ENCODE peak calls at places on chromosomes 7 and 10, in eight cellular contexts. J is HL-60; F is esophagus squamous epithelium; A is adrenal gland; M is endothelial cell; R is neural progenitor cell; Q is mesothelial cell of epicardium; O is CD8-positive, alpha-beta T cell. Y is an unnamed sample.
A peak's percentile ranks its signal among the peaks of the same experiment; 100 is the strongest.

GRCh38 chr10:32893431-32893830 is 64.6 kb downstream of the ITGB1 start:
- DNase-seq in Q (no peak), F (no peak), R (peak; percentile 52), M (no peak), J (no peak), O (no peak), A (no peak), Y (no peak)

GRCh38 chr7:13946181-13946580 is 43.3 kb downstream of the ETV1 start:
- DNase-seq in A (no peak), O (no peak), R (no peak), J (no peak), M (no peak), Q (no peak), F (no peak), Y (peak; percentile 78)

GRCh38 chr10:125112697-125113494 is 47.5 kb downstream of the CTBP2 start:
- DNase-seq in J (no peak), O (no peak), M (no peak), R (no peak), Q (no peak), A (no peak), F (no peak), Y (peak; percentile 39)

GRCh38 chr7:147911224-147911623 is 679.3 kb upstream of the C7orf33 start:
- DNase-seq in M (no peak), A (no peak), F (no peak), O (no peak), R (no peak), Q (no peak), J (no peak), Y (no peak)

GRCh38 chr10:77682408-77683087 is 44.9 kb upstream of the KCNMA1 start:
- DNase-seq in Q (no peak), O (no peak), F (no peak), M (no peak), J (no peak), A (no peak), R (no peak), Y (no peak)

GRCh38 chr10:22252286-22252800 is 34.5 kb upstream of the EBLN1 start:
- DNase-seq in F (no peak), M (peak; percentile 41), R (peak; percentile 57), O (peak; percentile 71), J (no peak), Q (peak; percentile 56), A (peak; percentile 61), Y (peak; percentile 54)

GRCh38 chr10:122331615-122332446 is 42.7 kb upstream of the PLEKHA1 start:
- DNase-seq in M (no peak), J (no peak), A (no peak), R (no peak), F (no peak), O (no peak), Q (no peak), Y (no peak)

GRCh38 chr7:25775570-25775969 is 376.4 kb upstream of the NFE2L3 start:
- DNase-seq in F (no peak), J (no peak), Q (no peak), A (no peak), M (no peak), R (no peak), O (no peak), Y (no peak)

GRCh38 chr10:14605231-14605925 is 169.3 kb downstream of the FAM107B start:
- DNase-seq in Q (no peak), O (no peak), J (no peak), A (no peak), R (peak; percentile 69), F (no peak), M (no peak), Y (peak; percentile 65)

GRCh38 chr7:33757050-33757449 is 148.3 kb upstream of the BMPER start:
- DNase-seq in J (no peak), A (no peak), R (no peak), M (no peak), O (no peak), Q (no peak), F (no peak), Y (no peak)

GRCh38 chr7:37448637-37449331 is at the start of gene ELMO1:
- DNase-seq in M (peak; percentile 75), J (peak; percentile 79), O (peak; percentile 85), F (peak; percentile 34), A (peak; percentile 48), R (peak; percentile 92), Q (peak; percentile 68), Y (peak; percentile 50)

GRCh38 chr7:152865011-152865410 is 105.5 kb downstream of the ACTR3B start:
- DNase-seq in R (no peak), A (no peak), F (no peak), Q (no peak), O (peak; percentile 27), J (no peak), M (no peak), Y (no peak)

GRCh38 chr10:79502561-79503309 is 9.6 kb upstream of the EIF5AL1 start:
- DNase-seq in O (no peak), R (peak; percentile 66), F (no peak), J (no peak), M (peak; percentile 35), A (no peak), Q (no peak), Y (peak; percentile 21)

GRCh38 chr10:85995791-85996190 is 370.8 kb downstream of the GRID1 start:
- DNase-seq in Q (no peak), O (no peak), J (no peak), F (no peak), M (peak; percentile 34), R (peak; percentile 55), A (peak; percentile 26), Y (peak; percentile 21)

GRCh38 chr7:157872447-157872846 is 535.6 kb downstream of the DNAJB6 start:
- DNase-seq in J (no peak), M (no peak), A (no peak), F (no peak), R (no peak), O (no peak), Q (no peak), Y (no peak)

GRCh38 chr7:41053830-41054229 is 649.1 kb downstream of the INHBA start:
- DNase-seq in F (no peak), J (no peak), R (no peak), O (no peak), A (no peak), Q (no peak), M (no peak), Y (peak; percentile 46)
- TF ChIP-seq CTCF in F (no peak), J (no peak), R (no peak), O (no peak), A (no peak), Q (no peak), M (no peak), Y (peak; percentile 32)

DNA sequence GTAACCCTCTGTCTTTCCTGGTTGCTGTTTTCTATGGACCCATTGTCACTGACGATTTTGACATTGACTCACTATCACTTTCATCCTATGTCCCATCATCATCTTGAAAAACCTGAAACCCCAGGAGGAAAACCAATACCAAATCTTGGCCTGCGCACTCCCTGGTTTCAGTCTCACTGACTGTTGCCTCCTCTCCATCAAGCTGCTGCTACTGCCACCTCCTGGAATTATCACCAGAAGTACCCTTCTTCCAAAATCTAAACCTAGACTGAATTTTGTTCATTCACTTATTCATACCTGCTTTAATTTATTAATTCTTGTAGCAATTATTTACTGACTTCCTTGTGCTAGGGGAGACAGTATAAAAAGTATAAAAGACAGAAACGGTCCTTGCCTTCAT is 44.5 kb upstream of the ACBD5 start:
- DNase-seq in M (no peak), O (peak; percentile 53), Q (no peak), F (no peak), R (peak; percentile 43), A (peak; percentile 19), J (no peak), Y (peak; percentile 37)
- TF ChIP-seq CTCF in M (no peak), O (peak; percentile 59), Q (no peak), F (peak; percentile 23), R (peak; percentile 57), A (peak; percentile 23), J (no peak), Y (peak; percentile 43)

GRCh38 chr10:70958396-70958795 is 70.0 kb upstream of the PCBD1 start:
- DNase-seq in M (no peak), Q (no peak), O (no peak), A (no peak), J (no peak), F (no peak), R (no peak), Y (peak; percentile 21)

GRCh38 chr10:70954777-70955176 is 66.4 kb upstream of the PCBD1 start:
- DNase-seq in A (no peak), F (no peak), R (no peak), Q (no peak), J (no peak), O (no peak), M (no peak), Y (no peak)

GRCh38 chr10:70954373-70954772 is 66.0 kb upstream of the PCBD1 start:
- DNase-seq in R (peak; percentile 33), F (no peak), M (no peak), O (no peak), J (no peak), Q (no peak), A (no peak), Y (no peak)

GRCh38 chr10:70952921-70953320 is 64.6 kb upstream of the PCBD1 start:
- DNase-seq in R (no peak), J (no peak), O (no peak), M (no peak), A (no peak), Q (no peak), F (no peak), Y (no peak)

DNA sequence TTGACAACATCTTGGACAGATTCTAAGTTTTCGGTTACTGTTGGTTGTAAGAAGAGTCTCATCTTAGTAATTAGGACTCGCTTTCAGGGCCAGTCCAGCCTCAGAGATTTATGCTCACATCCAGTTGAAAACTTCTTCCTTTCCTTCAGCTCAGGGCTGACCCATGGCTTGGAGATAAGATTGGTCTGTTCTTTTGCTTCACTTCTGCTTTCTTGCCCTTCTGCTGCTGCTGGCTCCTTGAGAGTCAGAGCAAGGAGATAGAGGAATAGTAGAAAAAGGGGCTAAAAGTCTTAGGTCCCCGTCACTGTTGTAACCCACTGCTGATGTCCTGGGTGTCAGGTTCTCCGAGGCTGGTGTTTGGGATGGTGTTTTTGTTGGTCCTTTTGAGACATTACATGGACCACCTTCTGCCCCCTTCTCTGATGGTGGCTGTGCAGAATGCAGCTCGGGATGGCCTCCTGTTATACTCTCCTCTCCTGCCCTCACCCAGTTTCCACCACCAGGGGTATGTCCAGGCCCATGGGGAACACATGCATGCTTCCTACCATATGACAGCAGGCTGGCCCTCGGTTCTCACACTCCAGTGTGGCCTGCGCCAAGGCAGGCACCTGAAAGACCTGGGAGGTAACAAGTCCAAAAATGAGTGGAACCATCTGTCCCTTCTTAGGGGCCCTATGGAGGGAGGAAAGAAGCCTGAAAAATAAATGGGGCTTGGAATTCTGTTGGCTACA is 67.8 kb upstream of the PCBD1 start:
- DNase-seq in R (peak; percentile 24), Q (no peak), A (no peak), M (peak; percentile 37), O (no peak), J (no peak), F (no peak), Y (no peak)
- TF ChIP-seq CTCF in R (peak; percentile 30), Q (no peak), A (no peak), M (peak; percentile 41), O (no peak), J (no peak), F (no peak), Y (peak; percentile 9)

DNA sequence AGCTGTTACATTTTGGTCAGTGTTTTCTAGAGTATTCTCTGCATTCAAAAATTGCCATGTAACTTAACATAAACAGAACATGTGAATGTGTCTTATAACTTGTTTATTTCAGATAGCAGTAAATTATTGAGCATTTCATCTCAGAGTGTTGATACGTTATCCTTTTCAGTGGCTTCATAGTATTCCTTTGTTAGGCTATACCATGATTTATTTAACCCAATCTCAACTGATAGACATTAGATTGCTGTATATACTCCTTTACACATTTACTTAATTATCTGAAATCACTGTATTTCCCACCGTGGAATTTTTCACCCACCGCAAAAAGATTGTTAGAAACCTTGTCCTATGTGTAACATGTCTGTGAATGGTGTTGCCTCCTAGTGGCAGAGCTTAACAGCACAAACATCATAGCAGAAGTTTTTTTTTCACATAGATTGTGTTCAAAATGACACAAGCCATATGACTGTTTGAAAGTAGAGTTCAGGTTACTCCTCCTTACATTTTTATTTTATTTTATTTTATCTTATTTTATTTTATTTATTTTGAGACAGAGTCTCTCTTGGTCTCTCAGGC is 21.4 kb downstream of the SLF2 start:
- DNase-seq in Q (no peak), O (no peak), F (no peak), A (no peak), J (no peak), M (peak; percentile 8), R (no peak), Y (peak; percentile 50)
- TF ChIP-seq CTCF in Q (no peak), O (peak; percentile 49), F (peak; percentile 43), A (peak; percentile 36), J (peak; percentile 44), M (peak; percentile 68), R (peak; percentile 54), Y (peak; percentile 67)